ENCODE peak calls at places on chromosomes 11 and 22, in seven cellular contexts. One of them, this sample, is unnamed.
A peak's percentile ranks its signal among the peaks of the same experiment; 100 is the strongest.

GRCh38 chr11:2209370-2209801 is 37.8 kb upstream of the TH start:
- DNase-seq in AG10803: no peak
- DNase-seq in astrocyte of the cerebellum: no peak
- DNase-seq in hepatocyte: no peak
- DNase-seq in BJ: no peak
- DNase-seq in tibial nerve: no peak
- DNase-seq in GM13977: no peak
- DNase-seq in this sample: no peak

GRCh38 chr11:1598816-1599215 is 722 bp upstream of the KRTAP5-2 start:
- DNase-seq in BJ: no peak
- DNase-seq in AG10803: no peak
- DNase-seq in GM13977: no peak
- DNase-seq in hepatocyte: no peak
- DNase-seq in astrocyte of the cerebellum: no peak
- DNase-seq in tibial nerve: no peak
- DNase-seq in this sample: no peak

GRCh38 chr22:30328466-30329049 is 1.8 kb upstream of the TBC1D10A start:
- DNase-seq in hepatocyte: no peak
- DNase-seq in BJ: no peak
- DNase-seq in astrocyte of the cerebellum: no peak
- DNase-seq in GM13977: no peak
- DNase-seq in tibial nerve: no peak
- DNase-seq in AG10803: peak; percentile 52
- DNase-seq in this sample: no peak

GRCh38 chr11:79439893-79440450 is 858 bp downstream of the TENM4 start:
- DNase-seq in astrocyte of the cerebellum: no peak
- DNase-seq in GM13977: peak; percentile 38
- DNase-seq in hepatocyte: peak; percentile 62
- DNase-seq in BJ: no peak
- DNase-seq in AG10803: no peak
- DNase-seq in tibial nerve: no peak
- DNase-seq in this sample: peak; percentile 20

GRCh38 chr11:42329930-42330555 is 870.6 kb upstream of the LRRC4C start:
- DNase-seq in GM13977: no peak
- DNase-seq in BJ: peak; percentile 67
- DNase-seq in tibial nerve: no peak
- DNase-seq in AG10803: peak; percentile 10
- DNase-seq in astrocyte of the cerebellum: no peak
- DNase-seq in hepatocyte: no peak
- DNase-seq in this sample: no peak

GRCh38 chr11:48210052-48210451 is 6.6 kb upstream of the OR4B1 start:
- DNase-seq in AG10803: peak; percentile 20
- DNase-seq in tibial nerve: no peak
- DNase-seq in BJ: no peak
- DNase-seq in hepatocyte: no peak
- DNase-seq in astrocyte of the cerebellum: no peak
- DNase-seq in GM13977: no peak
- DNase-seq in this sample: no peak

GRCh38 chr22:32331918-32332725 is 25.5 kb upstream of the RFPL3 start:
- DNase-seq in tibial nerve: no peak
- DNase-seq in hepatocyte: no peak
- DNase-seq in astrocyte of the cerebellum: no peak
- DNase-seq in AG10803: no peak
- DNase-seq in GM13977: no peak
- DNase-seq in BJ: no peak
- DNase-seq in this sample: no peak

GRCh38 chr11:120067361-120068113 is 70.4 kb downstream of the TRIM29 start:
- DNase-seq in BJ: no peak
- DNase-seq in GM13977: no peak
- DNase-seq in AG10803: no peak
- DNase-seq in astrocyte of the cerebellum: no peak
- DNase-seq in tibial nerve: no peak
- DNase-seq in hepatocyte: no peak
- DNase-seq in this sample: no peak

GRCh38 chr11:6300325-6300724 is 20.0 kb downstream of the CAVIN3 start:
- DNase-seq in GM13977: no peak
- DNase-seq in AG10803: no peak
- DNase-seq in BJ: no peak
- DNase-seq in tibial nerve: no peak
- DNase-seq in astrocyte of the cerebellum: no peak
- DNase-seq in hepatocyte: no peak
- DNase-seq in this sample: no peak

GRCh38 chr11:5536482-5536881 is 11.9 kb downstream of the OR52H1 start:
- DNase-seq in GM13977: no peak
- DNase-seq in BJ: no peak
- DNase-seq in tibial nerve: no peak
- DNase-seq in astrocyte of the cerebellum: no peak
- DNase-seq in hepatocyte: no peak
- DNase-seq in AG10803: no peak
- DNase-seq in this sample: no peak

GRCh38 chr11:8346157-8346755 is 82.6 kb upstream of the LMO1 start:
- DNase-seq in tibial nerve: no peak
- DNase-seq in hepatocyte: no peak
- DNase-seq in BJ: no peak
- DNase-seq in AG10803: no peak
- DNase-seq in GM13977: no peak
- DNase-seq in astrocyte of the cerebellum: no peak
- DNase-seq in this sample: no peak

GRCh38 chr22:39296981-39297489 is 22.4 kb downstream of the RPL3 start:
- DNase-seq in BJ: no peak
- DNase-seq in GM13977: no peak
- DNase-seq in AG10803: no peak
- DNase-seq in astrocyte of the cerebellum: no peak
- DNase-seq in hepatocyte: no peak
- DNase-seq in tibial nerve: no peak
- DNase-seq in this sample: no peak

GRCh38 chr22:19909350-19910179 is 32.0 kb upstream of the COMT start:
- DNase-seq in GM13977: peak; percentile 86
- DNase-seq in tibial nerve: peak; percentile 86
- DNase-seq in hepatocyte: peak; percentile 91
- DNase-seq in astrocyte of the cerebellum: peak; percentile 57
- DNase-seq in AG10803: peak; percentile 73
- DNase-seq in BJ: no peak
- DNase-seq in this sample: peak; percentile 88

GRCh38 chr11:39174228-39174627 is 2285.2 kb downstream of the LRRC4C start:
- DNase-seq in AG10803: no peak
- DNase-seq in BJ: no peak
- DNase-seq in tibial nerve: no peak
- DNase-seq in GM13977: no peak
- DNase-seq in hepatocyte: no peak
- DNase-seq in astrocyte of the cerebellum: no peak
- DNase-seq in this sample: no peak

GRCh38 chr22:41285441-41285819 is 557 bp downstream of the RANGAP1 start:
- DNase-seq in tibial nerve: no peak
- DNase-seq in AG10803: peak; percentile 82
- DNase-seq in GM13977: peak; percentile 79
- DNase-seq in BJ: no peak
- DNase-seq in astrocyte of the cerebellum: peak; percentile 66
- DNase-seq in hepatocyte: peak; percentile 92
- DNase-seq in this sample: peak; percentile 76

GRCh38 chr22:44423556-44423955 is 74.5 kb downstream of the RTL6 start:
- DNase-seq in hepatocyte: no peak
- DNase-seq in astrocyte of the cerebellum: no peak
- DNase-seq in AG10803: no peak
- DNase-seq in GM13977: no peak
- DNase-seq in BJ: no peak
- DNase-seq in tibial nerve: no peak
- DNase-seq in this sample: no peak

GRCh38 chr22:19569976-19570375 is 45.8 kb upstream of the CLDN5 start:
- DNase-seq in AG10803: no peak
- DNase-seq in BJ: no peak
- DNase-seq in hepatocyte: no peak
- DNase-seq in GM13977: no peak
- DNase-seq in astrocyte of the cerebellum: no peak
- DNase-seq in tibial nerve: no peak
- DNase-seq in this sample: no peak

GRCh38 chr11:131681875-131682274 is 311.5 kb downstream of the NTM start:
- DNase-seq in GM13977: no peak
- DNase-seq in astrocyte of the cerebellum: no peak
- DNase-seq in hepatocyte: no peak
- DNase-seq in AG10803: no peak
- DNase-seq in BJ: no peak
- DNase-seq in tibial nerve: no peak
- DNase-seq in this sample: no peak

DNA sequence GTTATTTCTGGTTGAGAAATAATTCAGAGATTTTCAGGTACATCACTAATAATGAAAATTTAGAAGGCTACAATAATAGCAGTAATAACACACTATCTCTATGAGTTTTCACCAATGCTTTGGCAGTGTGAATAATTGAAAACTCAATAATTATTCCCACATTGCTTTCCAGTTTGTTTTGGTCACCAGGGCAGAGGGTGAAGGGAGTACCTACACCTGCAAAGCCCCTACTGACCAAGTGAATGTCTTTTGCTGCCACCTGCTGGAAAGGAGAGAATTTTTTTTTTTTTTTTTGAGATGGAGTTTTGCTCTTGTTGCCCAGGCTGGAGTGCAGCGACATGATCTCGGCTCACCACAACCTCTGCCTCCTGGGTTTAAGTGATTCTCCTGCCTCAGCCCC is 3.2 kb downstream of the NELL1 start:
- DNase-seq in GM13977: no peak
- DNase-seq in BJ: no peak
- DNase-seq in tibial nerve: no peak
- DNase-seq in hepatocyte: no peak
- DNase-seq in AG10803: no peak
- DNase-seq in astrocyte of the cerebellum: no peak
- DNase-seq in this sample: no peak
- TF ChIP-seq CTCF in GM13977: peak; percentile 45
- TF ChIP-seq CTCF in BJ: peak; percentile 30
- TF ChIP-seq CTCF in tibial nerve: peak; percentile 12
- TF ChIP-seq CTCF in hepatocyte: peak; percentile 56
- TF ChIP-seq CTCF in AG10803: peak; percentile 43
- TF ChIP-seq CTCF in astrocyte of the cerebellum: peak; percentile 28
- TF ChIP-seq CTCF in this sample: peak; percentile 37

DNA sequence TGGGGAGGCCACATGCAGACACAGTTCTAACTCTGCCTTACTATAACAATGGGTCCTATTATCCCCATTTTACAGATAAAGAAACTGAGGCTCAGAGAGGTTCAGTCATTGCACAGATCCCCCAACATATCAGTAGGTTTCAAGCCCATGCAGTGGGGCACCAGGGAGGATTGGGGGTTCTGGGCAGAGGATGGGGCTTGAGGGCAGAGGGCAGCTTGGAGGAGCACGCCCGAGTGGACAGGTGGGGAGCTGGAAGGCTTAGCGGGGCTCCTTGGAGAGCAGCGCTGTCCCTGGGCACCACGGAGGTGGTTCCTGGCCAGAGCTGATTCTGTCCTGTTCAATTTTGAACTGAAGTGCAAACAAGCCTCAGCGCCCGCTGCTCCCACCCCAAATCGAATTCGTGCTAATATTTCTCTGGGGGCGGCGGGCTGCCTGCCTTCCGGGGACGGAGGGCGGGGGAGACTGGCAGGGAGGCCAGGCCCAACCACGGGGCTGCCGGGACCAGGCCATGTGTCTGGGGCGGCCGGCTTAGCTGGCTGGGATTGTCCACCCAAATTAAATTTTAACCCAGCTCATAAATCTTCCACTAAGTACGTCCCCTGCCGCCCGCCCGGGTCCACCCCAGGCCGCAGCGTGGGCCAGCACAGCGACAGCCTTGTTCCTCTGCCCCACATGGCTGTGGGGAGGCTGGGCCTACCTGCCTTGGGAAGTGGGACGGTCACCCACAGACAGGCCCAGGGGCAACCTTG is 49.4 kb downstream of the FLRT1 start:
- DNase-seq in tibial nerve: no peak
- DNase-seq in BJ: no peak
- DNase-seq in hepatocyte: peak; percentile 75
- DNase-seq in AG10803: no peak
- DNase-seq in GM13977: no peak
- DNase-seq in astrocyte of the cerebellum: no peak
- DNase-seq in this sample: no peak
- TF ChIP-seq CTCF in tibial nerve: no peak
- TF ChIP-seq CTCF in BJ: no peak
- TF ChIP-seq CTCF in hepatocyte: no peak
- TF ChIP-seq CTCF in AG10803: no peak
- TF ChIP-seq CTCF in GM13977: no peak
- TF ChIP-seq CTCF in astrocyte of the cerebellum: no peak
- TF ChIP-seq CTCF in this sample: no peak

DNA sequence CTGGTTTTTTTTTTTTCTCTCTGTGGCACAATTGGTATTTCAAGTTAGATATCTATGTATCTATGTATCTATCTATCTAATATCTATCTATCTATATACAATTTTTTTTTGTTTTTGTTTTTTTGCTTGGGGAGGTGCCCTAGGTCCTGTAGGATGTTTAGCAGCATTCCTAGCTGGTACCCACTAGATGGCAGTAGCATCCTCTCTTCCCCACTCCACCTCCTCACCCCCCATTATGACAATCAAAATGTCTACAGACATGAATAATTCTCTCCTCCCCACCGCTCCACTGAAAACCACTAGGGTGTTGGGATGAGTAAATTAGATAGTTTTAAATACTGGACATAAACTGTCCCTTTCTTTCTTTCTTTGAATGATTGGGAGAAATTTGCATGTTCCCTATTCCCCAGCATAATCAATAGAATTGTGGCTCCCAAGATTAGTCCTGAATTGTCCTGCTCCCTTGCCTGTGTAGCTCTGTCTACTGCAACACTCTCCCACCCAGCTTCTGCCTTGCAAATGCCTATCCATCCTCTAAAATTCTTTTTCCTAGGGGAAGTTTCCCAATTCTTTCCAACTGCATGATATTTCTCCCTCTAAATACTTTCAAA is 1152.4 kb downstream of the LRRC4C start:
- DNase-seq in BJ: no peak
- DNase-seq in GM13977: peak; percentile 47
- DNase-seq in astrocyte of the cerebellum: peak; percentile 28
- DNase-seq in tibial nerve: no peak
- DNase-seq in AG10803: peak; percentile 57
- DNase-seq in hepatocyte: peak; percentile 66
- DNase-seq in this sample: peak; percentile 34
- TF ChIP-seq CTCF in BJ: peak; percentile 81
- TF ChIP-seq CTCF in GM13977: peak; percentile 55
- TF ChIP-seq CTCF in astrocyte of the cerebellum: peak; percentile 86
- TF ChIP-seq CTCF in tibial nerve: peak; percentile 46
- TF ChIP-seq CTCF in AG10803: peak; percentile 90
- TF ChIP-seq CTCF in hepatocyte: peak; percentile 74
- TF ChIP-seq CTCF in this sample: peak; percentile 43

DNA sequence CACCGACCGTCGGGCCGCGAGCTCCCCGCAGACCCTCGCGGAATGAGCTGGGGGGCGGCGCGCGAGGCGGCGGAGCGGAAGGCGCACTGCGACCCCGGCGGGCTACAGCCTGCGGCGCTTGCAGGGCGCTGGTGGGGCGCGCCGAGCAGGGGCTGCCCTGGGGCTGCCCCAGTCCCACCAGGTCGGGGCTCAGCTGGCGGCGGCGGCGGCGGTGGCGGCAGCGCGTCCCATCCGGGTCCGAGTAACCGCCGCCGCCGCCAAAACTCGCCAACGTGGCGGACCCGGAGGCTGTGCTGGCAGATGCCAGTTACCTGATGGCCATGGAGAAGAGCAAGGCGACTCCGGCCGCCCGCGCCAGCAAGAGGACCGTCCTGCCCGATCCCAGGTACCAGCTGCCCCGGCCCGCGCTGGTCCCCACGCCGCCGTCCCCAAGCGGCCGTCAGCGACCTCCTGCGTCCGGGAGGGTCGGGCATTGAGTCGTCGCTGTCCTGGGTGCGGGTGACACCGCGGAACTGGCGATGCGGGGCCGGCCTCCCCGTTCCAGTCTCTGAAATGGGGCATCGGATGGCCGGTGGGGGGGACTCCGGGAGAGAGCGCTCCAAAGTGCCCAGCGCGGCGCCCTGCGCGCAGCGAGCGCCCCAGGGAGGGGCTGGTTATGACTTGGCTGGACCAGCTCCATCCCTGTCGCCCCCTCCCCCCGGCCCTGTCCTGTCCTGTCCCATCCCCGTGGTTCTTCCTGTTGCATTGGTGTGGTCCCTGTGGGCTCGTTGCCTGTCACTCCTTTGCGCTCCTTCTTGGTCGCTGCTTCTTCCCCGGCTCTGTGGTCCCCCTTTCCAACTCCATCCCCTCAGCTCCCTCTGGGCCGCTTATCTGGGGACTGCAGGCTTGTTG is 63.5 kb downstream of the CRYBB2 start:
- DNase-seq in BJ: no peak
- DNase-seq in astrocyte of the cerebellum: no peak
- DNase-seq in GM13977: peak; percentile 43
- DNase-seq in hepatocyte: peak; percentile 4
- DNase-seq in tibial nerve: no peak
- DNase-seq in AG10803: no peak
- DNase-seq in this sample: peak; percentile 15
- TF ChIP-seq CTCF in BJ: no peak
- TF ChIP-seq CTCF in astrocyte of the cerebellum: no peak
- TF ChIP-seq CTCF in GM13977: no peak
- TF ChIP-seq CTCF in hepatocyte: no peak
- TF ChIP-seq CTCF in tibial nerve: no peak
- TF ChIP-seq CTCF in AG10803: no peak
- TF ChIP-seq CTCF in this sample: no peak

This sample was measured in GM10248.